ENCODE peak calls at places on chromosomes 5 and 9, in eight cellular contexts. W is type B pancreatic cell, K is HFFc6, N is colonic mucosa, V is psoas muscle, D is heart right ventricle, X is tibial nerve, M is AG09309. A is an unnamed sample.

GRCh38 chr5:80069251-80069650 is 34.1 kb downstream of the THBS4 start:
- DNase-seq in X (no peak), M (no peak), W (no peak), K (no peak), N (no peak), V (no peak), D (no peak), A (no peak)

GRCh38 chr9:81074261-81074660 is 615.1 kb downstream of the TLE1 start:
- DNase-seq in X (no peak), V (no peak), K (no peak), M (no peak), N (no peak), D (no peak), W (no peak), A (no peak)

GRCh38 chr9:129617167-129617566 is 3.7 kb downstream of the C9orf50 start:
- DNase-seq in N (no peak), D (no peak), K (peak), W (no peak), X (no peak), M (no peak), V (no peak), A (peak)

GRCh38 chr9:104743377-104743985 is 4.0 kb upstream of the NIPSNAP3A start:
- DNase-seq in X (no peak), W (no peak), V (no peak), K (peak), N (no peak), M (peak), D (no peak), A (peak)

GRCh38 chr9:132295181-132295580 is 59.6 kb downstream of the SETX start:
- DNase-seq in X (no peak), W (no peak), M (no peak), D (no peak), K (no peak), N (no peak), V (no peak), A (no peak)

GRCh38 chr5:97229196-97229595 is 46.1 kb upstream of the RIOK2 start:
- DNase-seq in M (no peak), W (no peak), N (no peak), X (no peak), K (no peak), V (no peak), D (no peak), A (peak)

GRCh38 chr9:20526500-20527319 is 95.6 kb downstream of the MLLT3 start:
- DNase-seq in D (no peak), K (peak), X (no peak), V (no peak), W (no peak), N (no peak), M (no peak), A (no peak)

GRCh38 chr5:174617285-174617684 is 107.1 kb upstream of the MSX2 start:
- DNase-seq in N (no peak), V (no peak), X (no peak), K (no peak), W (no peak), M (no peak), D (no peak), A (no peak)

GRCh38 chr5:32887390-32887789 is 176.3 kb downstream of the NPR3 start:
- DNase-seq in V (no peak), W (no peak), K (no peak), X (no peak), D (no peak), N (no peak), M (no peak), A (no peak)

GRCh38 chr5:170497311-170498038 is 6.3 kb upstream of the KCNIP1 start:
- DNase-seq in W (peak), N (no peak), V (no peak), D (no peak), X (no peak), M (no peak), K (no peak), A (no peak)

GRCh38 chr5:113250341-113250953 is 184.3 kb downstream of the TSSK1B start:
- DNase-seq in W (no peak), N (no peak), D (no peak), K (no peak), V (peak), M (peak), X (peak), A (no peak)

GRCh38 chr5:172503925-172504730 is 49.8 kb upstream of the SH3PXD2B start:
- DNase-seq in K (no peak), D (peak), X (peak), V (peak), W (peak), M (no peak), N (peak), A (no peak)

GRCh38 chr5:81021486-81021885 is 61.3 kb downstream of the RASGRF2 start:
- DNase-seq in V (no peak), D (no peak), X (no peak), M (peak), K (no peak), W (no peak), N (no peak), A (no peak)

GRCh38 chr5:31086839-31087415 is 106.6 kb upstream of the CDH6 start:
- DNase-seq in K (no peak), V (no peak), W (no peak), N (no peak), D (no peak), M (no peak), X (no peak), A (no peak)

GRCh38 chr5:128082551-128083032 is 974 bp upstream of the SLC12A2 start:
- DNase-seq in W (peak), X (peak), D (no peak), N (no peak), K (no peak), M (no peak), V (no peak), A (no peak)

GRCh38 chr5:155753943-155754581 is 572.9 kb upstream of the SGCD start:
- DNase-seq in N (no peak), M (no peak), V (no peak), X (no peak), D (no peak), W (no peak), K (no peak), A (no peak)

GRCh38 chr9:109517798-109518435 is 19.8 kb upstream of the PTPN3 start:
- DNase-seq in X (no peak), D (no peak), V (no peak), K (no peak), W (no peak), M (no peak), N (no peak), A (no peak)

GRCh38 chr5:58545912-58546311 is 37.0 kb upstream of the RAB3C start:
- DNase-seq in V (no peak), M (no peak), D (no peak), X (no peak), N (no peak), K (no peak), W (no peak), A (no peak)

GRCh38 chr5:61048534-61048933 is 103.5 kb downstream of the NDUFAF2 start:
- DNase-seq in X (no peak), K (peak), W (no peak), M (no peak), N (no peak), V (no peak), D (no peak), A (no peak)

GRCh38 chr9:136311037-136311432 is 7.1 kb upstream of the CCDC187 start:
- DNase-seq in W (no peak), N (no peak), K (no peak), X (no peak), M (no peak), V (no peak), D (no peak), A (no peak)

GRCh38 chr9:121156263-121156731 is 45.4 kb downstream of the RAB14 start:
- DNase-seq in K (peak), D (no peak), M (peak), V (no peak), W (no peak), N (no peak), X (no peak), A (no peak)

GRCh38 chr9:76027426-76027825 is 137.0 kb downstream of the PCSK5 start:
- DNase-seq in V (no peak), D (no peak), M (no peak), N (no peak), W (no peak), K (no peak), X (no peak), A (no peak)

GRCh38 chr9:29775491-29775890 is 2202.2 kb upstream of the C9orf72 start:
- DNase-seq in V (no peak), N (no peak), W (no peak), D (no peak), K (no peak), X (no peak), M (no peak), A (no peak)

GRCh38 chr5:139839918-139840317 is 44.3 kb downstream of the PSD2 start:
- DNase-seq in N (no peak), M (no peak), X (no peak), V (no peak), D (no peak), K (no peak), W (no peak), A (no peak)

GRCh38 chr9:91207481-91207888 is 154.2 kb downstream of the AUH start:
- DNase-seq in X (no peak), D (no peak), W (no peak), V (no peak), M (peak), K (peak), N (no peak), A (no peak)

GRCh38 chr5:77751328-77752023 is 24.7 kb downstream of the TBCA start:
- DNase-seq in W (no peak), N (no peak), K (no peak), V (no peak), X (no peak), M (no peak), D (no peak), A (no peak)

GRCh38 chr9:101235105-101235866 is 149.5 kb downstream of the BAAT start:
- DNase-seq in N (no peak), V (no peak), K (no peak), D (no peak), M (no peak), W (no peak), X (no peak), A (no peak)

GRCh38 chr5:156971415-156971814 is 8.4 kb upstream of the TIMD4 start:
- DNase-seq in V (no peak), N (no peak), D (no peak), X (no peak), M (no peak), W (no peak), K (no peak), A (no peak)

GRCh38 chr9:123399803-123400378 is 43.9 kb downstream of the CRB2 start:
- DNase-seq in W (no peak), V (no peak), K (no peak), N (peak), X (no peak), M (no peak), D (no peak), A (peak)

GRCh38 chr5:6545770-6546690 is 86.8 kb downstream of the NSUN2 start:
- DNase-seq in M (no peak), K (no peak), V (no peak), D (no peak), W (peak), N (peak), X (no peak), A (no peak)

GRCh38 chr9:105359899-105360298 is 87.9 kb upstream of the FSD1L start:
- DNase-seq in N (no peak), D (no peak), K (peak), W (no peak), M (peak), V (no peak), X (no peak), A (no peak)

GRCh38 chr5:174736351-174736721 is 12.0 kb downstream of the MSX2 start:
- DNase-seq in D (no peak), W (no peak), N (no peak), X (no peak), K (no peak), M (peak), V (no peak), A (no peak)

GRCh38 chr5:76457685-76458491 is 54.8 kb downstream of the IQGAP2 start:
- DNase-seq in N (no peak), M (no peak), X (no peak), K (no peak), D (no peak), W (no peak), V (no peak), A (peak)

GRCh38 chr5:146059349-146060220 is 45.8 kb downstream of the PLAC8L1 start:
- DNase-seq in D (peak), M (peak), W (no peak), V (no peak), X (no peak), N (no peak), K (no peak), A (no peak)

GRCh38 chr5:122602700-122603099 is 172.2 kb upstream of the SNX2 start:
- DNase-seq in V (no peak), D (no peak), N (no peak), W (no peak), M (no peak), X (no peak), K (no peak), A (no peak)

GRCh38 chr5:132747064-132747692 is at the start of gene CCNI2:
- DNase-seq in N (peak), K (no peak), X (no peak), M (no peak), V (peak), W (no peak), D (peak), A (peak)

GRCh38 chr5:108484035-108484434 is 102.1 kb upstream of the FBXL17 start:
- DNase-seq in D (no peak), K (no peak), N (no peak), X (no peak), W (no peak), V (no peak), M (no peak), A (no peak)

GRCh38 chr5:73437126-73438047 is 11.2 kb downstream of the FOXD1 start:
- DNase-seq in K (peak), D (peak), W (peak), N (peak), V (peak), M (no peak), X (no peak), A (peak)

GRCh38 chr5:152514827-152515397 is 109.8 kb upstream of the NMUR2 start:
- DNase-seq in X (no peak), D (no peak), K (no peak), M (no peak), N (no peak), V (no peak), W (no peak), A (peak)

GRCh38 chr5:151499636-151500035 is 52.2 kb downstream of the SLC36A1 start:
- DNase-seq in V (no peak), N (no peak), X (no peak), D (no peak), W (no peak), M (no peak), K (no peak), A (no peak)

GRCh38 chr5:36492998-36493655 is 113.3 kb upstream of the SLC1A3 start:
- DNase-seq in W (no peak), K (peak), N (no peak), X (no peak), D (no peak), V (no peak), M (no peak), A (peak)
- TF ChIP-seq CTCF in W (no peak), K (peak), N (no peak), X (no peak), D (no peak), V (no peak), M (no peak), A (no peak)

GRCh38 chr5:134136221-134136631 is 21.7 kb downstream of the TCF7 start:
- DNase-seq in W (peak), M (no peak), N (no peak), K (no peak), X (no peak), D (no peak), V (no peak), A (no peak)

GRCh38 chr5:134138416-134139376 is 24.2 kb downstream of the TCF7 start:
- DNase-seq in D (no peak), K (peak), X (no peak), V (no peak), N (no peak), W (peak), M (peak), A (no peak)

GRCh38 chr5:134135091-134135655 is 20.7 kb downstream of the TCF7 start:
- DNase-seq in W (no peak), V (no peak), M (no peak), D (no peak), K (no peak), X (no peak), N (no peak), A (no peak)

GRCh38 chr5:134139377-134139851 is 24.9 kb downstream of the TCF7 start:
- DNase-seq in N (no peak), V (no peak), X (no peak), W (peak), M (no peak), K (no peak), D (no peak), A (no peak)

GRCh38 chr5:134136771-134137170 is 22.3 kb downstream of the TCF7 start:
- DNase-seq in K (no peak), N (no peak), V (no peak), M (no peak), X (no peak), W (peak), D (no peak), A (no peak)
- TF ChIP-seq CTCF in K (no peak), N (no peak), V (no peak), M (no peak), X (no peak), W (no peak), D (no peak), A (no peak)

DNA sequence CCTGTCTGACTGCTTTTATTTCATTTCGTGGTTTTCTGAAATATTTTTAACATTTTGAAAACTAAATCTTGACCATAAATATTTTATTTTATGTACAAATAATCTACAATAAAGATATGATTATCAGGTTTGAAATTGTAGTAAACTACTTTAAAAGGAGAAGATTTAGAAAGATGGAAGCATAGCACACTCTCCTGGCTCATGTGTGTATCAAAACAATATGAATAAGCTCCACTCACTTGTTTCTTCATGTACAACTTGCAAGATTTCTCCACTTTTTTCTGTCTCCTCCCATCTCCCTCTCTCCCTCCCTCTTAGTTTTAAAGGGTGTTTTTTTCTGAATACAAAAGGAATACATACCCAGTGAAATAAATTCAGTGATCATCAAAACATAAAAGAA is 15.4 kb upstream of the VPS13A start:
- DNase-seq in N (no peak), V (no peak), D (no peak), M (no peak), K (no peak), X (no peak), W (no peak), A (no peak)
- TF ChIP-seq CTCF in N (no peak), V (no peak), D (no peak), M (no peak), K (no peak), X (no peak), W (no peak), A (no peak)

DNA sequence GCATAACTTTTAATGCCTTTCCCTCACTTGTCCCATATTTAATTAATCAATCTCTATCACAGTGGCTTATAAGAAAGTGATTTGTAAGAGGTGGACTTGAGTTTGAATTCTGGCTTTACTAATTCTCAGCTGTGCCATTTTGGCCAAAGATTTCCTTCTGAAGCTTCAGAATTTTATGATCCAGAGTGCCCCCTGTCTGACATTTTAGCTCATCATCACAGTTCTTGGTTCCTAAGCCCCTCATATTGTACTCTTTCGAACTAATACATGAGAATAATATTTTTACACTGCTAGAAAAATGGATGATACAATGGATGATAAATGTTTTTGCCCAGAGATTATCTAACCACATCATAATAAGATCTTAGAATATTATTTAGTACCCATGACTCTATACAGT is 1014.1 kb downstream of the PTPRD start:
- DNase-seq in D (no peak), X (no peak), N (no peak), W (no peak), K (no peak), V (no peak), M (no peak), A (no peak)
- TF ChIP-seq CTCF in D (no peak), X (no peak), N (no peak), W (peak), K (no peak), V (no peak), M (no peak), A (no peak)

A was measured in Calu3.